ENCODE peak calls at places on chromosome 9, in five cellular contexts. V, A, J, I and Q are unnamed samples.

GRCh38 chr9:113166039-113166438 is 15.2 kb downstream of the SLC31A2 start:
- DNase-seq in V (no peak), A (no peak), J (no peak), I (no peak), Q (no peak)

GRCh38 chr9:75988663-75989062 is 98.2 kb downstream of the PCSK5 start:
- DNase-seq in V (no peak), A (no peak), J (no peak), I (no peak), Q (no peak)

GRCh38 chr9:14437336-14438231 is 123.6 kb upstream of the NFIB start:
- DNase-seq in V (no peak), A (no peak), J (no peak), I (no peak), Q (no peak)

GRCh38 chr9:134575103-134575816 is 66.3 kb upstream of the COL5A1 start:
- DNase-seq in V (no peak), A (no peak), J (no peak), I (no peak), Q (no peak)

GRCh38 chr9:38761999-38762398 is 42.1 kb upstream of the FAM240B start:
- DNase-seq in V (no peak), A (no peak), J (no peak), I (no peak), Q (no peak)

GRCh38 chr9:121059998-121060636 is 10.0 kb upstream of the C5 start:
- DNase-seq in V (no peak), A (no peak), J (peak; percentile 14), I (no peak), Q (peak; percentile 62)

GRCh38 chr9:127131871-127132270 is 9.4 kb upstream of the ANGPTL2 start:
- DNase-seq in V (no peak), A (no peak), J (no peak), I (no peak), Q (peak; percentile 36)

GRCh38 chr9:126738553-126738952 is 66.3 kb upstream of the ZBTB43 start:
- DNase-seq in V (no peak), A (no peak), J (no peak), I (no peak), Q (no peak)

GRCh38 chr9:105051897-105052296 is 123.9 kb upstream of the ABCA1 start:
- DNase-seq in V (no peak), A (no peak), J (no peak), I (no peak), Q (no peak)

GRCh38 chr9:5688109-5688508 is 59.2 kb downstream of the RIC1 start:
- DNase-seq in V (no peak), A (no peak), J (no peak), I (no peak), Q (no peak)

GRCh38 chr9:84057662-84058061 is 77.1 kb downstream of the RMI1 start:
- DNase-seq in V (no peak), A (no peak), J (no peak), I (no peak), Q (no peak)

GRCh38 chr9:124802426-124802825 is 25.5 kb downstream of the OLFML2A start:
- DNase-seq in V (no peak), A (no peak), J (no peak), I (no peak), Q (no peak)

GRCh38 chr9:5582835-5583195 is 46.1 kb upstream of the RIC1 start:
- DNase-seq in V (peak; percentile 13), A (peak; percentile 22), J (peak; percentile 49), I (no peak), Q (no peak)

GRCh38 chr9:2966846-2967372 is 123.0 kb upstream of the PUM3 start:
- DNase-seq in V (no peak), A (no peak), J (no peak), I (no peak), Q (no peak)

GRCh38 chr9:124733964-124734740 is 37.0 kb downstream of the NR6A1 start:
- DNase-seq in V (peak; percentile 64), A (no peak), J (no peak), I (no peak), Q (peak; percentile 60)

GRCh38 chr9:127931092-127931881 is 710 bp upstream of the PIP5KL1 start:
- DNase-seq in V (no peak), A (no peak), J (no peak), I (no peak), Q (no peak)

GRCh38 chr9:93304574-93305496 is 120.9 kb downstream of the WNK2 start:
- DNase-seq in V (peak; percentile 61), A (peak; percentile 50), J (no peak), I (no peak), Q (no peak)

GRCh38 chr9:72997387-72997995 is 44.6 kb upstream of the ALDH1A1 start:
- DNase-seq in V (no peak), A (no peak), J (no peak), I (no peak), Q (no peak)

GRCh38 chr9:673966-674526 is 167.5 kb upstream of the DMRT1 start:
- DNase-seq in V (no peak), A (no peak), J (no peak), I (no peak), Q (no peak)

GRCh38 chr9:134834957-134835419 is 45.6 kb upstream of the FCN2 start:
- DNase-seq in V (no peak), A (no peak), J (no peak), I (no peak), Q (no peak)

GRCh38 chr9:16460711-16461110 is 409.8 kb downstream of the BNC2 start:
- DNase-seq in V (no peak), A (no peak), J (no peak), I (no peak), Q (no peak)

GRCh38 chr9:136619742-136620440 is 42.8 kb upstream of the EGFL7 start:
- DNase-seq in V (peak; percentile 61), A (peak; percentile 67), J (no peak), I (no peak), Q (no peak)

GRCh38 chr9:95772320-95773060 is 103.0 kb upstream of the ERCC6L2 start:
- DNase-seq in V (peak; percentile 75), A (no peak), J (no peak), I (no peak), Q (no peak)

GRCh38 chr9:35826071-35826701 is 2.3 kb downstream of the FAM221B start:
- DNase-seq in V (no peak), A (no peak), J (no peak), I (no peak), Q (no peak)

GRCh38 chr9:86983260-86984255 is 36.3 kb upstream of the GAS1 start:
- DNase-seq in V (no peak), A (peak; percentile 17), J (no peak), I (no peak), Q (no peak)

GRCh38 chr9:133331221-133331620 is 4.8 kb downstream of the SURF6 start:
- DNase-seq in V (no peak), A (no peak), J (no peak), I (no peak), Q (no peak)

GRCh38 chr9:87862536-87863268 is 20.0 kb upstream of the SPATA31E1 start:
- DNase-seq in V (no peak), A (no peak), J (peak; percentile 71), I (no peak), Q (peak; percentile 74)

GRCh38 chr9:88258012-88258411 is 119.7 kb upstream of the SPATA31C2 start:
- DNase-seq in V (peak; percentile 7), A (peak; percentile 26), J (peak; percentile 70), I (no peak), Q (no peak)

GRCh38 chr9:129009584-129010141 is 18.5 kb downstream of the SH3GLB2 start:
- DNase-seq in V (no peak), A (no peak), J (no peak), I (no peak), Q (no peak)

GRCh38 chr9:106534800-106535199 is 328.2 kb upstream of the ZNF462 start:
- DNase-seq in V (no peak), A (no peak), J (no peak), I (no peak), Q (no peak)

GRCh38 chr9:108125541-108125940 is 636.0 kb upstream of the KLF4 start:
- DNase-seq in V (no peak), A (no peak), J (no peak), I (no peak), Q (no peak)

GRCh38 chr9:124852829-124853531 is at the start of gene WDR38:
- DNase-seq in V (peak; percentile 82), A (peak; percentile 82), J (no peak), I (peak; percentile 49), Q (peak; percentile 82)

GRCh38 chr9:8800196-8800595 is 1000.6 kb upstream of the DMAC1 start:
- DNase-seq in V (no peak), A (no peak), J (no peak), I (no peak), Q (no peak)

GRCh38 chr9:7799934-7800285 is 332 bp upstream of the DMAC1 start:
- DNase-seq in V (no peak), A (no peak), J (no peak), I (no peak), Q (no peak)

GRCh38 chr9:129459550-129460322 is 161.2 kb downstream of the C9orf50 start:
- DNase-seq in V (peak; percentile 39), A (no peak), J (no peak), I (no peak), Q (no peak)

GRCh38 chr9:91037511-91038482 is 236.2 kb downstream of the SYK start:
- DNase-seq in V (peak; percentile 71), A (no peak), J (no peak), I (no peak), Q (peak; percentile 89)

GRCh38 chr9:27212191-27212590 is 84.8 kb downstream of the EQTN start:
- DNase-seq in V (no peak), A (no peak), J (no peak), I (no peak), Q (no peak)

GRCh38 chr9:75775966-75776691 is 114.3 kb upstream of the PCSK5 start:
- DNase-seq in V (no peak), A (no peak), J (no peak), I (no peak), Q (peak; percentile 86)